ENCODE peak calls at places on chromosomes 11 and 22, in nine cellular contexts. One of them, this sample, is unnamed.

GRCh38 chr22:41367680-41368542 is 13.8 kb upstream of the TEF start:
- DNase-seq in colonic mucosa: peak
- DNase-seq in foreskin keratinocyte: no peak
- DNase-seq in tibial artery: peak
- DNase-seq in lung: peak
- DNase-seq in pancreas: peak
- DNase-seq in AG09309: peak
- DNase-seq in neural progenitor cell: peak
- DNase-seq in Peyer's patch: no peak
- DNase-seq in this sample: no peak

GRCh38 chr11:17410606-17411379 is 22.3 kb upstream of the KCNJ11 start:
- DNase-seq in neural progenitor cell: no peak
- DNase-seq in lung: no peak
- DNase-seq in foreskin keratinocyte: no peak
- DNase-seq in Peyer's patch: no peak
- DNase-seq in colonic mucosa: peak
- DNase-seq in AG09309: no peak
- DNase-seq in pancreas: peak
- DNase-seq in tibial artery: no peak
- DNase-seq in this sample: no peak

GRCh38 chr11:6206456-6207180 is 1.3 kb downstream of the C11orf42 start:
- DNase-seq in pancreas: no peak
- DNase-seq in tibial artery: no peak
- DNase-seq in foreskin keratinocyte: no peak
- DNase-seq in lung: no peak
- DNase-seq in neural progenitor cell: no peak
- DNase-seq in Peyer's patch: no peak
- DNase-seq in colonic mucosa: no peak
- DNase-seq in AG09309: no peak
- DNase-seq in this sample: no peak

GRCh38 chr11:35030716-35031213 is 108.2 kb upstream of the CD44 start:
- DNase-seq in lung: peak
- DNase-seq in neural progenitor cell: no peak
- DNase-seq in Peyer's patch: peak
- DNase-seq in tibial artery: peak
- DNase-seq in pancreas: no peak
- DNase-seq in AG09309: peak
- DNase-seq in foreskin keratinocyte: peak
- DNase-seq in colonic mucosa: no peak
- DNase-seq in this sample: no peak

GRCh38 chr11:62664405-62665074 is 470 bp downstream of the C11orf98 start:
- DNase-seq in pancreas: no peak
- DNase-seq in Peyer's patch: peak
- DNase-seq in lung: peak
- DNase-seq in foreskin keratinocyte: peak
- DNase-seq in AG09309: no peak
- DNase-seq in neural progenitor cell: no peak
- DNase-seq in tibial artery: no peak
- DNase-seq in colonic mucosa: peak
- DNase-seq in this sample: peak

GRCh38 chr22:36728505-36728904 is 25.0 kb upstream of the CACNG2 start:
- DNase-seq in Peyer's patch: peak
- DNase-seq in foreskin keratinocyte: no peak
- DNase-seq in lung: no peak
- DNase-seq in pancreas: no peak
- DNase-seq in colonic mucosa: no peak
- DNase-seq in tibial artery: no peak
- DNase-seq in AG09309: no peak
- DNase-seq in neural progenitor cell: no peak
- DNase-seq in this sample: no peak

GRCh38 chr11:70281114-70281729 is 10.7 kb downstream of the PPFIA1 start:
- DNase-seq in lung: no peak
- DNase-seq in AG09309: no peak
- DNase-seq in foreskin keratinocyte: no peak
- DNase-seq in pancreas: no peak
- DNase-seq in neural progenitor cell: no peak
- DNase-seq in tibial artery: no peak
- DNase-seq in colonic mucosa: no peak
- DNase-seq in Peyer's patch: no peak
- DNase-seq in this sample: no peak

GRCh38 chr22:32880906-32881596 is 79.5 kb downstream of the TIMP3 start:
- DNase-seq in pancreas: no peak
- DNase-seq in lung: peak
- DNase-seq in neural progenitor cell: no peak
- DNase-seq in colonic mucosa: peak
- DNase-seq in foreskin keratinocyte: no peak
- DNase-seq in Peyer's patch: no peak
- DNase-seq in AG09309: no peak
- DNase-seq in tibial artery: peak
- DNase-seq in this sample: no peak

GRCh38 chr22:38310518-38311330 is 6.5 kb downstream of the CSNK1E start:
- DNase-seq in pancreas: no peak
- DNase-seq in tibial artery: peak
- DNase-seq in neural progenitor cell: no peak
- DNase-seq in Peyer's patch: no peak
- DNase-seq in foreskin keratinocyte: no peak
- DNase-seq in colonic mucosa: no peak
- DNase-seq in lung: no peak
- DNase-seq in AG09309: no peak
- DNase-seq in this sample: no peak

GRCh38 chr22:24441406-24442351 is 14.3 kb downstream of the ADORA2A start:
- DNase-seq in colonic mucosa: no peak
- DNase-seq in Peyer's patch: no peak
- DNase-seq in tibial artery: peak
- DNase-seq in foreskin keratinocyte: no peak
- DNase-seq in neural progenitor cell: no peak
- DNase-seq in lung: no peak
- DNase-seq in pancreas: no peak
- DNase-seq in AG09309: no peak
- DNase-seq in this sample: peak

GRCh38 chr11:121449123-121449522 is 3.0 kb upstream of the SORL1 start:
- DNase-seq in neural progenitor cell: no peak
- DNase-seq in foreskin keratinocyte: no peak
- DNase-seq in pancreas: no peak
- DNase-seq in Peyer's patch: no peak
- DNase-seq in AG09309: no peak
- DNase-seq in lung: no peak
- DNase-seq in colonic mucosa: no peak
- DNase-seq in tibial artery: no peak
- DNase-seq in this sample: no peak

GRCh38 chr22:38927033-38927789 is 30.2 kb upstream of the APOBEC3A start:
- DNase-seq in tibial artery: peak
- DNase-seq in neural progenitor cell: peak
- DNase-seq in foreskin keratinocyte: no peak
- DNase-seq in AG09309: no peak
- DNase-seq in colonic mucosa: peak
- DNase-seq in Peyer's patch: peak
- DNase-seq in lung: peak
- DNase-seq in pancreas: peak
- DNase-seq in this sample: peak

GRCh38 chr11:19436932-19437331 is 196.2 kb upstream of the E2F8 start:
- DNase-seq in colonic mucosa: no peak
- DNase-seq in neural progenitor cell: no peak
- DNase-seq in AG09309: no peak
- DNase-seq in lung: no peak
- DNase-seq in Peyer's patch: no peak
- DNase-seq in foreskin keratinocyte: no peak
- DNase-seq in pancreas: no peak
- DNase-seq in tibial artery: no peak
- DNase-seq in this sample: no peak

GRCh38 chr11:69308531-69308930 is 14.6 kb downstream of the MYEOV start:
- DNase-seq in pancreas: no peak
- DNase-seq in lung: no peak
- DNase-seq in AG09309: no peak
- DNase-seq in tibial artery: peak
- DNase-seq in Peyer's patch: no peak
- DNase-seq in neural progenitor cell: no peak
- DNase-seq in foreskin keratinocyte: no peak
- DNase-seq in colonic mucosa: no peak
- DNase-seq in this sample: no peak

GRCh38 chr11:83070878-83071640 is 638 bp downstream of the RAB30 start:
- DNase-seq in AG09309: no peak
- DNase-seq in pancreas: peak
- DNase-seq in Peyer's patch: peak
- DNase-seq in tibial artery: peak
- DNase-seq in lung: no peak
- DNase-seq in foreskin keratinocyte: no peak
- DNase-seq in neural progenitor cell: peak
- DNase-seq in colonic mucosa: peak
- DNase-seq in this sample: no peak

GRCh38 chr11:76783901-76784813 is 1.0 kb downstream of the TSKU start:
- DNase-seq in tibial artery: peak
- DNase-seq in AG09309: no peak
- DNase-seq in neural progenitor cell: peak
- DNase-seq in pancreas: peak
- DNase-seq in colonic mucosa: peak
- DNase-seq in Peyer's patch: no peak
- DNase-seq in foreskin keratinocyte: no peak
- DNase-seq in lung: no peak
- DNase-seq in this sample: peak

GRCh38 chr11:69703711-69704507 is at the start of gene FGF19:
- DNase-seq in Peyer's patch: no peak
- DNase-seq in foreskin keratinocyte: no peak
- DNase-seq in lung: no peak
- DNase-seq in AG09309: no peak
- DNase-seq in pancreas: no peak
- DNase-seq in colonic mucosa: no peak
- DNase-seq in tibial artery: no peak
- DNase-seq in neural progenitor cell: peak
- DNase-seq in this sample: no peak

GRCh38 chr22:40452730-40453487 is 82.5 kb downstream of the SGSM3 start:
- DNase-seq in pancreas: no peak
- DNase-seq in tibial artery: no peak
- DNase-seq in colonic mucosa: no peak
- DNase-seq in lung: no peak
- DNase-seq in foreskin keratinocyte: no peak
- DNase-seq in neural progenitor cell: no peak
- DNase-seq in Peyer's patch: no peak
- DNase-seq in AG09309: no peak
- DNase-seq in this sample: no peak

GRCh38 chr11:102361100-102362021 is 14.3 kb downstream of the BIRC2 start:
- DNase-seq in colonic mucosa: no peak
- DNase-seq in foreskin keratinocyte: no peak
- DNase-seq in pancreas: no peak
- DNase-seq in neural progenitor cell: no peak
- DNase-seq in tibial artery: no peak
- DNase-seq in Peyer's patch: no peak
- DNase-seq in AG09309: no peak
- DNase-seq in lung: no peak
- DNase-seq in this sample: no peak

GRCh38 chr11:68020575-68020974 is 9.9 kb upstream of the NDUFS8 start:
- DNase-seq in Peyer's patch: no peak
- DNase-seq in tibial artery: no peak
- DNase-seq in AG09309: no peak
- DNase-seq in colonic mucosa: no peak
- DNase-seq in neural progenitor cell: peak
- DNase-seq in lung: peak
- DNase-seq in pancreas: no peak
- DNase-seq in foreskin keratinocyte: no peak
- DNase-seq in this sample: no peak
- TF ChIP-seq CTCF in Peyer's patch: peak
- TF ChIP-seq CTCF in tibial artery: no peak
- TF ChIP-seq CTCF in AG09309: peak
- TF ChIP-seq CTCF in colonic mucosa: no peak
- TF ChIP-seq CTCF in neural progenitor cell: peak
- TF ChIP-seq CTCF in lung: no peak
- TF ChIP-seq CTCF in pancreas: no peak
- TF ChIP-seq CTCF in foreskin keratinocyte: peak
- TF ChIP-seq CTCF in this sample: no peak

GRCh38 chr11:8911040-8911823 is at the start of gene AKIP1:
- DNase-seq in Peyer's patch: peak
- DNase-seq in foreskin keratinocyte: peak
- DNase-seq in tibial artery: peak
- DNase-seq in pancreas: peak
- DNase-seq in lung: peak
- DNase-seq in neural progenitor cell: peak
- DNase-seq in colonic mucosa: peak
- DNase-seq in AG09309: peak
- DNase-seq in this sample: peak
- TF ChIP-seq CTCF in Peyer's patch: no peak
- TF ChIP-seq CTCF in foreskin keratinocyte: no peak
- TF ChIP-seq CTCF in tibial artery: no peak
- TF ChIP-seq CTCF in pancreas: no peak
- TF ChIP-seq CTCF in lung: no peak
- TF ChIP-seq CTCF in neural progenitor cell: no peak
- TF ChIP-seq CTCF in colonic mucosa: no peak
- TF ChIP-seq CTCF in AG09309: no peak
- TF ChIP-seq CTCF in this sample: no peak

GRCh38 chr11:119371067-119371601 is 10.4 kb downstream of the USP2 start:
- DNase-seq in colonic mucosa: no peak
- DNase-seq in pancreas: peak
- DNase-seq in Peyer's patch: no peak
- DNase-seq in lung: no peak
- DNase-seq in tibial artery: no peak
- DNase-seq in foreskin keratinocyte: no peak
- DNase-seq in AG09309: no peak
- DNase-seq in neural progenitor cell: no peak
- DNase-seq in this sample: no peak

GRCh38 chr11:119372260-119373058 is 9.0 kb downstream of the USP2 start:
- DNase-seq in Peyer's patch: no peak
- DNase-seq in AG09309: no peak
- DNase-seq in neural progenitor cell: no peak
- DNase-seq in pancreas: peak
- DNase-seq in tibial artery: no peak
- DNase-seq in foreskin keratinocyte: no peak
- DNase-seq in lung: no peak
- DNase-seq in colonic mucosa: no peak
- DNase-seq in this sample: no peak

GRCh38 chr11:119370486-119371046 is 10.9 kb downstream of the USP2 start:
- DNase-seq in tibial artery: peak
- DNase-seq in pancreas: no peak
- DNase-seq in foreskin keratinocyte: no peak
- DNase-seq in AG09309: no peak
- DNase-seq in neural progenitor cell: no peak
- DNase-seq in lung: no peak
- DNase-seq in colonic mucosa: peak
- DNase-seq in Peyer's patch: peak
- DNase-seq in this sample: no peak

GRCh38 chr11:119373059-119373875 is 8.2 kb downstream of the USP2 start:
- DNase-seq in colonic mucosa: no peak
- DNase-seq in neural progenitor cell: no peak
- DNase-seq in AG09309: no peak
- DNase-seq in lung: no peak
- DNase-seq in Peyer's patch: no peak
- DNase-seq in tibial artery: no peak
- DNase-seq in pancreas: no peak
- DNase-seq in foreskin keratinocyte: no peak
- DNase-seq in this sample: no peak

GRCh38 chr11:119371778-119372182 is 9.7 kb downstream of the USP2 start:
- DNase-seq in lung: no peak
- DNase-seq in colonic mucosa: no peak
- DNase-seq in tibial artery: no peak
- DNase-seq in neural progenitor cell: no peak
- DNase-seq in AG09309: no peak
- DNase-seq in pancreas: peak
- DNase-seq in foreskin keratinocyte: no peak
- DNase-seq in Peyer's patch: no peak
- DNase-seq in this sample: no peak
- TF ChIP-seq CTCF in lung: no peak
- TF ChIP-seq CTCF in colonic mucosa: no peak
- TF ChIP-seq CTCF in tibial artery: peak
- TF ChIP-seq CTCF in neural progenitor cell: peak
- TF ChIP-seq CTCF in AG09309: peak
- TF ChIP-seq CTCF in pancreas: no peak
- TF ChIP-seq CTCF in foreskin keratinocyte: peak
- TF ChIP-seq CTCF in Peyer's patch: peak
- TF ChIP-seq CTCF in this sample: peak

GRCh38 chr11:10654211-10655150 is 39.1 kb downstream of the IRAG1 start:
- DNase-seq in neural progenitor cell: peak
- DNase-seq in Peyer's patch: peak
- DNase-seq in pancreas: no peak
- DNase-seq in lung: no peak
- DNase-seq in colonic mucosa: no peak
- DNase-seq in AG09309: no peak
- DNase-seq in foreskin keratinocyte: peak
- DNase-seq in tibial artery: no peak
- DNase-seq in this sample: peak
- TF ChIP-seq CTCF in neural progenitor cell: peak
- TF ChIP-seq CTCF in Peyer's patch: peak
- TF ChIP-seq CTCF in pancreas: peak
- TF ChIP-seq CTCF in lung: peak
- TF ChIP-seq CTCF in colonic mucosa: peak
- TF ChIP-seq CTCF in AG09309: peak
- TF ChIP-seq CTCF in foreskin keratinocyte: peak
- TF ChIP-seq CTCF in tibial artery: peak
- TF ChIP-seq CTCF in this sample: peak